ENCODE peak calls at places on chromosomes 4 and X, in nine cellular contexts. One of them, this sample, is unnamed.

GRCh38 chr4:128846063-128846462 is 36.6 kb downstream of the JADE1 start:
- DNase-seq in retinal pigment epithelial cell: no peak
- DNase-seq in right atrium auricular region: no peak
- DNase-seq in fibroblast of mammary gland: no peak
- DNase-seq in A549: no peak
- DNase-seq in right lobe of liver: no peak
- DNase-seq in AG09319: no peak
- DNase-seq in adrenal gland: no peak
- DNase-seq in left ventricle myocardium inferior: no peak
- DNase-seq in this sample: no peak

GRCh38 chr4:183342541-183343533 is 20.6 kb upstream of the CLDN24 start:
- DNase-seq in A549: no peak
- DNase-seq in left ventricle myocardium inferior: peak
- DNase-seq in AG09319: no peak
- DNase-seq in right atrium auricular region: no peak
- DNase-seq in adrenal gland: peak
- DNase-seq in retinal pigment epithelial cell: no peak
- DNase-seq in right lobe of liver: no peak
- DNase-seq in fibroblast of mammary gland: no peak
- DNase-seq in this sample: no peak

GRCh38 chr4:83285022-83285387 is 407 bp upstream of the COQ2 start:
- DNase-seq in fibroblast of mammary gland: peak
- DNase-seq in retinal pigment epithelial cell: no peak
- DNase-seq in AG09319: peak
- DNase-seq in A549: peak
- DNase-seq in left ventricle myocardium inferior: no peak
- DNase-seq in right lobe of liver: no peak
- DNase-seq in adrenal gland: peak
- DNase-seq in right atrium auricular region: no peak
- DNase-seq in this sample: no peak

GRCh38 chr4:111404673-111405072 is 740.6 kb upstream of the FAM241A start:
- DNase-seq in AG09319: no peak
- DNase-seq in A549: no peak
- DNase-seq in right atrium auricular region: no peak
- DNase-seq in fibroblast of mammary gland: peak
- DNase-seq in right lobe of liver: no peak
- DNase-seq in left ventricle myocardium inferior: no peak
- DNase-seq in retinal pigment epithelial cell: peak
- DNase-seq in adrenal gland: no peak
- DNase-seq in this sample: no peak

GRCh38 chr4:163091685-163092034 is 75.0 kb downstream of the NAF1 start:
- DNase-seq in retinal pigment epithelial cell: no peak
- DNase-seq in right atrium auricular region: no peak
- DNase-seq in left ventricle myocardium inferior: no peak
- DNase-seq in A549: no peak
- DNase-seq in AG09319: no peak
- DNase-seq in adrenal gland: no peak
- DNase-seq in fibroblast of mammary gland: no peak
- DNase-seq in right lobe of liver: no peak
- DNase-seq in this sample: no peak

GRCh38 chr4:6608758-6609414 is 31.6 kb upstream of the MRFAP1 start:
- DNase-seq in AG09319: no peak
- DNase-seq in left ventricle myocardium inferior: peak
- DNase-seq in fibroblast of mammary gland: no peak
- DNase-seq in right lobe of liver: no peak
- DNase-seq in A549: no peak
- DNase-seq in adrenal gland: peak
- DNase-seq in retinal pigment epithelial cell: no peak
- DNase-seq in right atrium auricular region: no peak
- DNase-seq in this sample: no peak

GRCh38 chr4:46550471-46550870 is 160.5 kb upstream of the GABRA2 start:
- DNase-seq in left ventricle myocardium inferior: no peak
- DNase-seq in AG09319: no peak
- DNase-seq in right atrium auricular region: no peak
- DNase-seq in adrenal gland: no peak
- DNase-seq in fibroblast of mammary gland: no peak
- DNase-seq in right lobe of liver: no peak
- DNase-seq in retinal pigment epithelial cell: no peak
- DNase-seq in A549: no peak
- DNase-seq in this sample: no peak

GRCh38 chrX:130098202-130098552 is 12.1 kb downstream of the ELF4 start:
- DNase-seq in fibroblast of mammary gland: no peak
- DNase-seq in left ventricle myocardium inferior: no peak
- DNase-seq in retinal pigment epithelial cell: no peak
- DNase-seq in right lobe of liver: no peak
- DNase-seq in A549: no peak
- DNase-seq in right atrium auricular region: no peak
- DNase-seq in AG09319: no peak
- DNase-seq in adrenal gland: no peak
- DNase-seq in this sample: no peak

GRCh38 chr4:182678590-182678989 is 238.6 kb downstream of the DCTD start:
- DNase-seq in fibroblast of mammary gland: no peak
- DNase-seq in adrenal gland: no peak
- DNase-seq in AG09319: no peak
- DNase-seq in right lobe of liver: no peak
- DNase-seq in A549: no peak
- DNase-seq in retinal pigment epithelial cell: no peak
- DNase-seq in left ventricle myocardium inferior: no peak
- DNase-seq in right atrium auricular region: no peak
- DNase-seq in this sample: no peak

GRCh38 chr4:13711233-13711775 is 83.8 kb upstream of the BOD1L1 start:
- DNase-seq in fibroblast of mammary gland: no peak
- DNase-seq in right atrium auricular region: no peak
- DNase-seq in AG09319: no peak
- DNase-seq in right lobe of liver: no peak
- DNase-seq in A549: no peak
- DNase-seq in adrenal gland: no peak
- DNase-seq in left ventricle myocardium inferior: no peak
- DNase-seq in retinal pigment epithelial cell: no peak
- DNase-seq in this sample: no peak

GRCh38 chr4:173834151-173834550 is 304.1 kb upstream of the HAND2 start:
- DNase-seq in A549: peak
- DNase-seq in fibroblast of mammary gland: peak
- DNase-seq in right lobe of liver: no peak
- DNase-seq in adrenal gland: no peak
- DNase-seq in retinal pigment epithelial cell: no peak
- DNase-seq in right atrium auricular region: no peak
- DNase-seq in AG09319: no peak
- DNase-seq in left ventricle myocardium inferior: no peak
- DNase-seq in this sample: no peak

GRCh38 chr4:41796545-41797210 is 48.2 kb upstream of the PHOX2B start:
- DNase-seq in adrenal gland: no peak
- DNase-seq in retinal pigment epithelial cell: no peak
- DNase-seq in A549: no peak
- DNase-seq in left ventricle myocardium inferior: no peak
- DNase-seq in AG09319: no peak
- DNase-seq in right atrium auricular region: no peak
- DNase-seq in fibroblast of mammary gland: no peak
- DNase-seq in right lobe of liver: no peak
- DNase-seq in this sample: no peak

GRCh38 chrX:66200855-66201795 is 37.1 kb downstream of the HEPH start:
- DNase-seq in A549: no peak
- DNase-seq in AG09319: no peak
- DNase-seq in fibroblast of mammary gland: peak
- DNase-seq in left ventricle myocardium inferior: no peak
- DNase-seq in retinal pigment epithelial cell: no peak
- DNase-seq in adrenal gland: no peak
- DNase-seq in right atrium auricular region: no peak
- DNase-seq in right lobe of liver: no peak
- DNase-seq in this sample: no peak

GRCh38 chrX:103356023-103356798 is at the start of gene TCEAL9:
- DNase-seq in retinal pigment epithelial cell: peak
- DNase-seq in A549: peak
- DNase-seq in adrenal gland: peak
- DNase-seq in right lobe of liver: peak
- DNase-seq in left ventricle myocardium inferior: peak
- DNase-seq in fibroblast of mammary gland: peak
- DNase-seq in AG09319: peak
- DNase-seq in right atrium auricular region: peak
- DNase-seq in this sample: no peak

GRCh38 chr4:166003811-166004210 is 130.8 kb downstream of the TLL1 start:
- DNase-seq in fibroblast of mammary gland: no peak
- DNase-seq in right lobe of liver: no peak
- DNase-seq in left ventricle myocardium inferior: no peak
- DNase-seq in retinal pigment epithelial cell: no peak
- DNase-seq in AG09319: no peak
- DNase-seq in adrenal gland: no peak
- DNase-seq in A549: no peak
- DNase-seq in right atrium auricular region: no peak
- DNase-seq in this sample: no peak

GRCh38 chrX:7925867-7926472 is 1.2 kb downstream of the PNPLA4 start:
- DNase-seq in right lobe of liver: peak
- DNase-seq in fibroblast of mammary gland: peak
- DNase-seq in AG09319: peak
- DNase-seq in retinal pigment epithelial cell: peak
- DNase-seq in right atrium auricular region: peak
- DNase-seq in A549: peak
- DNase-seq in adrenal gland: peak
- DNase-seq in left ventricle myocardium inferior: peak
- DNase-seq in this sample: peak

GRCh38 chr4:152193059-152193458 is 342.8 kb downstream of the FBXW7 start:
- DNase-seq in A549: no peak
- DNase-seq in left ventricle myocardium inferior: no peak
- DNase-seq in adrenal gland: no peak
- DNase-seq in AG09319: no peak
- DNase-seq in right atrium auricular region: no peak
- DNase-seq in right lobe of liver: no peak
- DNase-seq in fibroblast of mammary gland: no peak
- DNase-seq in retinal pigment epithelial cell: no peak
- DNase-seq in this sample: no peak

GRCh38 chr4:53987761-53988171 is 76.6 kb downstream of the CHIC2 start:
- DNase-seq in AG09319: no peak
- DNase-seq in right lobe of liver: no peak
- DNase-seq in fibroblast of mammary gland: peak
- DNase-seq in right atrium auricular region: no peak
- DNase-seq in adrenal gland: no peak
- DNase-seq in left ventricle myocardium inferior: no peak
- DNase-seq in A549: no peak
- DNase-seq in retinal pigment epithelial cell: no peak
- DNase-seq in this sample: no peak

GRCh38 chr4:101693842-101694398 is 96.6 kb upstream of the BANK1 start:
- DNase-seq in right atrium auricular region: no peak
- DNase-seq in adrenal gland: no peak
- DNase-seq in AG09319: no peak
- DNase-seq in retinal pigment epithelial cell: no peak
- DNase-seq in fibroblast of mammary gland: no peak
- DNase-seq in A549: no peak
- DNase-seq in left ventricle myocardium inferior: no peak
- DNase-seq in right lobe of liver: no peak
- DNase-seq in this sample: no peak

GRCh38 chrX:7088968-7089615 is 58.4 kb upstream of the STS start:
- DNase-seq in right lobe of liver: no peak
- DNase-seq in fibroblast of mammary gland: no peak
- DNase-seq in left ventricle myocardium inferior: no peak
- DNase-seq in A549: no peak
- DNase-seq in right atrium auricular region: no peak
- DNase-seq in adrenal gland: no peak
- DNase-seq in retinal pigment epithelial cell: no peak
- DNase-seq in AG09319: no peak
- DNase-seq in this sample: no peak

GRCh38 chrX:87517571-87518141 is at the start of gene KLHL4:
- DNase-seq in AG09319: no peak
- DNase-seq in retinal pigment epithelial cell: no peak
- DNase-seq in right atrium auricular region: peak
- DNase-seq in fibroblast of mammary gland: peak
- DNase-seq in right lobe of liver: no peak
- DNase-seq in adrenal gland: peak
- DNase-seq in A549: no peak
- DNase-seq in left ventricle myocardium inferior: no peak
- DNase-seq in this sample: no peak

GRCh38 chr4:139279723-139280620 is at the start of gene MGARP:
- DNase-seq in fibroblast of mammary gland: peak
- DNase-seq in right lobe of liver: peak
- DNase-seq in left ventricle myocardium inferior: peak
- DNase-seq in AG09319: no peak
- DNase-seq in retinal pigment epithelial cell: no peak
- DNase-seq in adrenal gland: peak
- DNase-seq in right atrium auricular region: no peak
- DNase-seq in A549: peak
- DNase-seq in this sample: no peak
- TF ChIP-seq CTCF in fibroblast of mammary gland: no peak
- TF ChIP-seq CTCF in right lobe of liver: no peak
- TF ChIP-seq CTCF in left ventricle myocardium inferior: no peak
- TF ChIP-seq CTCF in AG09319: no peak
- TF ChIP-seq CTCF in retinal pigment epithelial cell: no peak
- TF ChIP-seq CTCF in adrenal gland: no peak
- TF ChIP-seq CTCF in right atrium auricular region: no peak
- TF ChIP-seq CTCF in A549: no peak
- TF ChIP-seq CTCF in this sample: no peak

DNA sequence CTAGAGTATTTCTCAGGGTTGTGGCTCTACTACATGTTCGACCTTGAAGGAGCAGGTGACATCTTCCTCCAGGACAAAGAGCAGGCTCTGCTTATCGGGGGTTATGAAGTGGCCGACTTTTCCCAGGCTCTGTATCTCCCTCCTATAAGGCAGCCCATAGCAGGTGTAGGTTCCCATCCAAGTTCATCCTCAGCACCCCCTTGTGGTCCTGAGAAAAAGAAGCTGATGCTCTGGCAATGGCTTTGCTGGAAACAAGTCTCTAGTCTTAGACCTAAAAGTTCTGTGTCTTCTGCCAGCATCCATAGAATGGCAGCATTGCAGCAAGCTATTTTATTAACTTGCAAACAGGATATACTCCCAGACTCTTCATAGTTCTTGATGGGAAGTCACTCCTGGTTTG is 836.6 kb upstream of the PRKX start:
- DNase-seq in right lobe of liver: no peak
- DNase-seq in A549: no peak
- DNase-seq in left ventricle myocardium inferior: no peak
- DNase-seq in AG09319: no peak
- DNase-seq in retinal pigment epithelial cell: no peak
- DNase-seq in fibroblast of mammary gland: no peak
- DNase-seq in adrenal gland: no peak
- DNase-seq in right atrium auricular region: no peak
- DNase-seq in this sample: no peak
- TF ChIP-seq CTCF in right lobe of liver: no peak
- TF ChIP-seq CTCF in A549: no peak
- TF ChIP-seq CTCF in left ventricle myocardium inferior: no peak
- TF ChIP-seq CTCF in AG09319: no peak
- TF ChIP-seq CTCF in retinal pigment epithelial cell: peak
- TF ChIP-seq CTCF in fibroblast of mammary gland: no peak
- TF ChIP-seq CTCF in adrenal gland: no peak
- TF ChIP-seq CTCF in right atrium auricular region: no peak
- TF ChIP-seq CTCF in this sample: no peak

GRCh38 chr4:69689530-69690111 is 36.6 kb upstream of the UGT2A1 start:
- DNase-seq in right lobe of liver: no peak
- DNase-seq in A549: no peak
- DNase-seq in adrenal gland: no peak
- DNase-seq in left ventricle myocardium inferior: no peak
- DNase-seq in right atrium auricular region: no peak
- DNase-seq in fibroblast of mammary gland: peak
- DNase-seq in retinal pigment epithelial cell: peak
- DNase-seq in AG09319: no peak
- DNase-seq in this sample: no peak
- TF ChIP-seq CTCF in right lobe of liver: peak
- TF ChIP-seq CTCF in A549: peak
- TF ChIP-seq CTCF in adrenal gland: peak
- TF ChIP-seq CTCF in left ventricle myocardium inferior: peak
- TF ChIP-seq CTCF in right atrium auricular region: no peak
- TF ChIP-seq CTCF in fibroblast of mammary gland: peak
- TF ChIP-seq CTCF in retinal pigment epithelial cell: peak
- TF ChIP-seq CTCF in AG09319: peak
- TF ChIP-seq CTCF in this sample: peak

GRCh38 chrX:112997991-112998390 is 157.4 kb upstream of the AMOT start:
- DNase-seq in retinal pigment epithelial cell: no peak
- DNase-seq in fibroblast of mammary gland: no peak
- DNase-seq in adrenal gland: no peak
- DNase-seq in A549: no peak
- DNase-seq in right lobe of liver: no peak
- DNase-seq in right atrium auricular region: no peak
- DNase-seq in AG09319: no peak
- DNase-seq in left ventricle myocardium inferior: no peak
- DNase-seq in this sample: no peak

GRCh38 chrX:113001836-113002235 is 161.2 kb upstream of the AMOT start:
- DNase-seq in right lobe of liver: no peak
- DNase-seq in AG09319: no peak
- DNase-seq in A549: no peak
- DNase-seq in left ventricle myocardium inferior: no peak
- DNase-seq in fibroblast of mammary gland: no peak
- DNase-seq in retinal pigment epithelial cell: no peak
- DNase-seq in adrenal gland: no peak
- DNase-seq in right atrium auricular region: no peak
- DNase-seq in this sample: no peak
- TF ChIP-seq CTCF in right lobe of liver: no peak
- TF ChIP-seq CTCF in AG09319: peak
- TF ChIP-seq CTCF in A549: no peak
- TF ChIP-seq CTCF in left ventricle myocardium inferior: no peak
- TF ChIP-seq CTCF in fibroblast of mammary gland: no peak
- TF ChIP-seq CTCF in retinal pigment epithelial cell: no peak
- TF ChIP-seq CTCF in adrenal gland: no peak
- TF ChIP-seq CTCF in right atrium auricular region: no peak
- TF ChIP-seq CTCF in this sample: no peak

This sample was measured in natural killer cell.